ENCODE peak calls at places on chromosomes 4 and X, in five cellular contexts. One of them, this sample, is unnamed.

GRCh38 chrX:132292753-132293152 is 73.5 kb upstream of the RAP2C start:
- DNase-seq in HepG2: peak; percentile 57
- DNase-seq in GM23248: peak; percentile 61
- DNase-seq in PC-3: peak; percentile 66
- DNase-seq in fibroblast of lung: peak; percentile 73
- DNase-seq in this sample: peak; percentile 49

GRCh38 chr4:185965456-185966384 is 103.2 kb upstream of the TLR3 start:
- DNase-seq in PC-3: no peak
- DNase-seq in HepG2: no peak
- DNase-seq in GM23248: no peak
- DNase-seq in fibroblast of lung: no peak
- DNase-seq in this sample: no peak

GRCh38 chrX:55839480-55839879 is 121.9 kb downstream of the RRAGB start:
- DNase-seq in PC-3: no peak
- DNase-seq in fibroblast of lung: no peak
- DNase-seq in GM23248: no peak
- DNase-seq in HepG2: no peak
- DNase-seq in this sample: no peak

GRCh38 chr4:39151120-39151713 is 31.1 kb upstream of the WDR19 start:
- DNase-seq in fibroblast of lung: peak; percentile 73
- DNase-seq in GM23248: peak; percentile 48
- DNase-seq in HepG2: no peak
- DNase-seq in PC-3: no peak
- DNase-seq in this sample: no peak

GRCh38 chrX:38036471-38036870 is 30.1 kb downstream of the SYTL5 start:
- DNase-seq in HepG2: no peak
- DNase-seq in fibroblast of lung: no peak
- DNase-seq in PC-3: no peak
- DNase-seq in GM23248: peak; percentile 49
- DNase-seq in this sample: peak; percentile 19

GRCh38 chrX:131830400-131831184 is 192.5 kb upstream of the STK26 start:
- DNase-seq in HepG2: peak; percentile 92
- DNase-seq in GM23248: peak; percentile 42
- DNase-seq in PC-3: peak; percentile 71
- DNase-seq in fibroblast of lung: peak; percentile 45
- DNase-seq in this sample: peak; percentile 40

GRCh38 chr4:8103421-8103820 is 55.2 kb downstream of the ABLIM2 start:
- DNase-seq in GM23248: no peak
- DNase-seq in PC-3: no peak
- DNase-seq in HepG2: no peak
- DNase-seq in fibroblast of lung: no peak
- DNase-seq in this sample: no peak

GRCh38 chrX:153504445-153505016 is 9.8 kb downstream of the BGN start:
- DNase-seq in fibroblast of lung: no peak
- DNase-seq in GM23248: no peak
- DNase-seq in HepG2: no peak
- DNase-seq in PC-3: no peak
- DNase-seq in this sample: no peak

GRCh38 chrX:78024349-78025108 is 55.1 kb upstream of the PGAM4 start:
- DNase-seq in GM23248: peak; percentile 10
- DNase-seq in PC-3: peak; percentile 71
- DNase-seq in fibroblast of lung: peak; percentile 26
- DNase-seq in HepG2: peak; percentile 45
- DNase-seq in this sample: peak; percentile 23

GRCh38 chr4:169952236-169953088 is 73.7 kb downstream of the MFAP3L start:
- DNase-seq in fibroblast of lung: no peak
- DNase-seq in PC-3: no peak
- DNase-seq in HepG2: no peak
- DNase-seq in GM23248: no peak
- DNase-seq in this sample: no peak

GRCh38 chr4:74904509-74904908 is 28.4 kb upstream of the PARM1 start:
- DNase-seq in GM23248: no peak
- DNase-seq in fibroblast of lung: no peak
- DNase-seq in HepG2: no peak
- DNase-seq in PC-3: no peak
- DNase-seq in this sample: no peak

GRCh38 chr4:141131738-141132688 is 1.3 kb downstream of the RNF150 start:
- DNase-seq in PC-3: no peak
- DNase-seq in fibroblast of lung: peak; percentile 18
- DNase-seq in HepG2: no peak
- DNase-seq in GM23248: peak; percentile 61
- DNase-seq in this sample: peak; percentile 3
- TF ChIP-seq EZH2 in PC-3: peak; percentile 89
- TF ChIP-seq EZH2 in fibroblast of lung: no peak
- TF ChIP-seq EZH2 in HepG2: no peak
- TF ChIP-seq EZH2 in GM23248: no peak
- TF ChIP-seq EZH2 in this sample: peak; percentile 98

GRCh38 chrX:26653050-26653449 is 437.1 kb downstream of the MAGEB5 start:
- DNase-seq in fibroblast of lung: no peak
- DNase-seq in GM23248: no peak
- DNase-seq in PC-3: no peak
- DNase-seq in HepG2: no peak
- DNase-seq in this sample: no peak

GRCh38 chrX:26649534-26649933 is 433.6 kb downstream of the MAGEB5 start:
- DNase-seq in GM23248: peak; percentile 4
- DNase-seq in PC-3: peak; percentile 51
- DNase-seq in fibroblast of lung: peak; percentile 28
- DNase-seq in HepG2: peak; percentile 4
- DNase-seq in this sample: peak; percentile 6

GRCh38 chrX:26651755-26652154 is 435.8 kb downstream of the MAGEB5 start:
- DNase-seq in PC-3: peak; percentile 26
- DNase-seq in GM23248: no peak
- DNase-seq in fibroblast of lung: no peak
- DNase-seq in HepG2: no peak
- DNase-seq in this sample: no peak
- H3K9me3 ChIP-seq in PC-3: no peaks in the 10 kb centered on the region
- H3K9me3 ChIP-seq in GM23248: no peaks in the 10 kb centered on the region
- H3K9me3 ChIP-seq in fibroblast of lung: no peaks in the 10 kb centered on the region
- H3K9me3 ChIP-seq in HepG2: peaks cover 7% of the 10 kb centered on the region
- H3K9me3 ChIP-seq in this sample: no peaks in the 10 kb centered on the region

DNA sequence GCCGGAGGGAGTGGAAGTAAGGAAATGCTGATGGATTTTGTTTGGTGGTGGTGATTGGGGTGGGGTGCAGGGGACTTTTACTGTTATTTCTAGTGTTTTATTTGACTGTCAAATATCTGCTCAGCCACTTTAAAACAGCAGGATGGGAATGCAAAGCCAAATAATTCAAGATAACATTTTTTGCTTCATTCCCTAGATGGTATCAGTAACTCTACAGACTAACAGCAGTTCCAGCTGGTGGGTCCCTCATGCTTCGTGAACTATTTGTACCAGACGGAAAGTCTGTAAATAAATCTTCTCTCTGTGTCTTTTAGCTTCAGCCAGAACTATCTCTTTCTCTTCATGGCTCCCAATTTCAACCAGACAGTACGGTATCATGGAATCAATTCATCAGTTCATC is 27.5 kb downstream of the GPR143 start:
- DNase-seq in HepG2: no peak
- DNase-seq in GM23248: no peak
- DNase-seq in PC-3: no peak
- DNase-seq in fibroblast of lung: no peak
- DNase-seq in this sample: no peak
- H3K4me2 ChIP-seq in HepG2: no peak overlapping the region
- H3K4me2 ChIP-seq in GM23248: no peak overlapping the region
- H3K4me2 ChIP-seq in PC-3: no peak overlapping the region
- H3K4me2 ChIP-seq in fibroblast of lung: no peak overlapping the region
- H3K4me2 ChIP-seq in this sample: no peak overlapping the region

GRCh38 chr4:4872148-4872903 is 12.9 kb downstream of the MSX1 start:
- DNase-seq in GM23248: no peak
- DNase-seq in PC-3: no peak
- DNase-seq in HepG2: no peak
- DNase-seq in fibroblast of lung: no peak
- DNase-seq in this sample: no peak
- TF ChIP-seq EZH2 in GM23248: no peak
- TF ChIP-seq EZH2 in PC-3: no peak
- TF ChIP-seq EZH2 in HepG2: no peak
- TF ChIP-seq EZH2 in fibroblast of lung: peak; percentile 91
- TF ChIP-seq EZH2 in this sample: peak; percentile 54

GRCh38 chrX:151698485-151698884 is 3.2 kb downstream of the PRRG3 start:
- DNase-seq in fibroblast of lung: no peak
- DNase-seq in HepG2: no peak
- DNase-seq in PC-3: no peak
- DNase-seq in GM23248: no peak
- DNase-seq in this sample: no peak
- H3K9me3 ChIP-seq in fibroblast of lung: no peaks in the 10 kb centered on the region
- H3K9me3 ChIP-seq in HepG2: no peaks in the 10 kb centered on the region
- H3K9me3 ChIP-seq in PC-3: no peaks in the 10 kb centered on the region
- H3K9me3 ChIP-seq in GM23248: no peaks in the 10 kb centered on the region
- H3K9me3 ChIP-seq in this sample: peaks cover 2% of the 10 kb centered on the region

GRCh38 chr4:161134795-161135194 is 1029.0 kb downstream of the FSTL5 start:
- DNase-seq in GM23248: no peak
- DNase-seq in HepG2: no peak
- DNase-seq in fibroblast of lung: no peak
- DNase-seq in PC-3: no peak
- DNase-seq in this sample: no peak

GRCh38 chr4:161133877-161134276 is 1029.9 kb downstream of the FSTL5 start:
- DNase-seq in PC-3: no peak
- DNase-seq in fibroblast of lung: no peak
- DNase-seq in GM23248: no peak
- DNase-seq in HepG2: no peak
- DNase-seq in this sample: no peak

DNA sequence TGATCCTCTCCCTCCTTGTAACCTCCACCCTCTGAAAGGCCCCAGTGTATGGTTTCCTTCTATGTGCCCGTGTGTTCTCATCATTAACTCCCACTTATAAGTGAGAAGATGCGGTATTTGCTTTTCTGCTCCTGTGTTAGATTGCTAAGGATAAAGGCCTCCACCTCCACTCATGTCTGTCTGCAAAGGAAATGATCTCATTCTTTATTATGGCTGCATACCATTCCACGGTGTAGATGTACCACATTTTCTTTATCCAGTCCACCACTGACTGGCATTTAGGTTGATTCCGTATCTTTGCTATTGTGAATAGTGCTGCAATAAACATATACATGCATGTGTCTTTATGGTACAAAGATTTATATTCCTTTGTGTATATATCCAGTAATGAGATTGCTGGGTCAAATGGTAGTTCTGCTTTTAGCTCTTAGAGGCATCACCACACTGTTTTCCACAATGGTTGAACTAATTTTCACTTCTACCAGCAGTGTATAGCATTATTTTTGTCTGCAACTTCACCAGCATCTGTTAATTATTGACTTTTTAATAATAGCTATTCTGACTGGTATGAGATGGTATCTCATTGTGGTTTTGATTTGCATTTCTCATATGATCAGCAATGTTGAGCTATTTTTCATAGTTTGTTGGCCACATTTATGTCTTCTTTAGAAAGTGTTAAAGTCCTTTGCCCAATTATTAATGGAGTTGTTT is 1030.9 kb downstream of the FSTL5 start:
- DNase-seq in fibroblast of lung: no peak
- DNase-seq in GM23248: no peak
- DNase-seq in HepG2: no peak
- DNase-seq in PC-3: no peak
- DNase-seq in this sample: no peak
- H3K4me2 ChIP-seq in fibroblast of lung: no peak overlapping the region
- H3K4me2 ChIP-seq in GM23248: no peak overlapping the region
- H3K4me2 ChIP-seq in HepG2: no peak overlapping the region
- H3K4me2 ChIP-seq in PC-3: no peak overlapping the region
- H3K4me2 ChIP-seq in this sample: no peak overlapping the region

GRCh38 chrX:635428-636192 is 5.0 kb downstream of the SHOX start:
- DNase-seq in GM23248: no peak
- DNase-seq in HepG2: no peak
- DNase-seq in PC-3: no peak
- DNase-seq in fibroblast of lung: no peak
- DNase-seq in this sample: no peak
- TF ChIP-seq EZH2 in GM23248: no peak
- TF ChIP-seq EZH2 in HepG2: no peak
- TF ChIP-seq EZH2 in PC-3: no peak
- TF ChIP-seq EZH2 in fibroblast of lung: no peak
- TF ChIP-seq EZH2 in this sample: no peak

This sample was measured in mammary epithelial cell.